ENCODE peak calls at places on chromosome 12, in nine cellular contexts. G is cardiac muscle cell; O is activated T-helper 1 cell treated with Interleukin-2 at 50 U/mL for 16 hours; N is T1000; J is amniotic epithelial cell; C is dorsolateral prefrontal cortex; E is CD8-positive, alpha-beta T cell; H is EL; S is T47D. U is an unnamed sample.

GRCh38 chr12:124510301-124510970 is 57.0 kb downstream of the NCOR2 start:
- DNase-seq in C (peak; percentile 63), H (no peak), O (no peak), J (no peak), N (no peak), G (no peak), E (no peak), S (peak; percentile 48), U (no peak)

GRCh38 chr12:3145036-3145435 is 67.9 kb downstream of the TSPAN9 start:
- DNase-seq in H (no peak), J (no peak), E (no peak), S (no peak), C (no peak), G (no peak), O (no peak), N (no peak), U (no peak)

GRCh38 chr12:32102234-32102633 is 4.4 kb upstream of the BICD1 start:
- DNase-seq in N (no peak), S (no peak), H (no peak), C (no peak), G (peak; percentile 64), J (no peak), O (no peak), E (no peak), U (no peak)

GRCh38 chr12:27785882-27786570 is 6.0 kb upstream of the MANSC4 start:
- DNase-seq in H (peak; percentile 83), O (no peak), J (peak; percentile 55), G (peak; percentile 59), S (no peak), E (no peak), C (no peak), N (no peak), U (peak; percentile 52)

GRCh38 chr12:132658149-132658905 is 28.8 kb downstream of the POLE start:
- DNase-seq in O (no peak), H (no peak), S (no peak), E (no peak), J (no peak), N (no peak), G (no peak), C (no peak), U (no peak)

GRCh38 chr12:68237523-68238070 is 12.0 kb upstream of the IL26 start:
- DNase-seq in E (no peak), J (no peak), N (no peak), C (no peak), G (no peak), S (no peak), O (no peak), H (peak; percentile 33), U (no peak)

GRCh38 chr12:614727-615060 is 48.6 kb downstream of the NINJ2 start:
- DNase-seq in C (no peak), J (no peak), H (no peak), S (peak; percentile 64), N (no peak), O (no peak), G (no peak), E (no peak), U (no peak)

GRCh38 chr12:19852100-19852855 is 413.0 kb downstream of the AEBP2 start:
- DNase-seq in O (no peak), J (peak; percentile 48), G (no peak), E (no peak), N (no peak), H (peak; percentile 9), S (no peak), C (no peak), U (no peak)

GRCh38 chr12:50537538-50537919 is 32.7 kb downstream of the DIP2B start:
- DNase-seq in C (no peak), S (peak; percentile 42), E (no peak), O (no peak), N (no peak), J (peak; percentile 77), G (no peak), H (peak; percentile 85), U (peak; percentile 80)

GRCh38 chr12:91182664-91183455 is at the start of gene DCN:
- DNase-seq in J (peak; percentile 75), H (peak; percentile 39), G (peak; percentile 61), O (no peak), N (no peak), S (no peak), E (no peak), C (no peak), U (no peak)

GRCh38 chr12:65324551-65324950 is 46.1 kb downstream of the MSRB3 start:
- DNase-seq in N (no peak), G (no peak), E (no peak), S (no peak), H (no peak), J (no peak), C (no peak), O (no peak), U (no peak)

GRCh38 chr12:6899837-6900519 is 4.6 kb upstream of the LRRC23 start:
- DNase-seq in N (no peak), J (peak; percentile 19), G (peak; percentile 80), H (no peak), S (peak; percentile 39), O (no peak), E (no peak), C (peak; percentile 35), U (peak; percentile 27)

GRCh38 chr12:4119157-4119761 is 154.3 kb upstream of the CCND2 start:
- DNase-seq in O (no peak), G (no peak), S (no peak), C (no peak), N (no peak), E (no peak), H (no peak), J (no peak), U (no peak)

GRCh38 chr12:119649202-119649808 is 18.6 kb upstream of the PRKAB1 start:
- DNase-seq in E (no peak), G (peak; percentile 26), C (no peak), S (peak; percentile 50), O (no peak), N (no peak), J (no peak), H (peak; percentile 20), U (peak; percentile 4)

GRCh38 chr12:92582466-92582865 is 120.3 kb upstream of the PLEKHG7 start:
- DNase-seq in N (no peak), G (no peak), O (no peak), H (no peak), C (no peak), S (no peak), E (no peak), J (no peak), U (no peak)

GRCh38 chr12:65170245-65170881 is 980 bp downstream of the LEMD3 start:
- DNase-seq in S (peak; percentile 69), J (peak; percentile 33), H (peak; percentile 71), N (no peak), E (peak; percentile 59), O (peak; percentile 37), G (peak; percentile 57), C (peak; percentile 33), U (peak; percentile 46)

GRCh38 chr12:104667139-104667538 is 210.4 kb downstream of the CHST11 start:
- DNase-seq in N (no peak), O (no peak), S (no peak), G (peak; percentile 68), H (no peak), J (peak; percentile 85), C (no peak), E (no peak), U (no peak)

GRCh38 chr12:117861691-117862090 is 107.1 kb downstream of the KSR2 start:
- DNase-seq in G (no peak), H (no peak), C (no peak), J (no peak), O (no peak), S (no peak), N (no peak), E (no peak), U (no peak)

GRCh38 chr12:52081263-52081733 is 1.8 kb downstream of the SMIM41 start:
- DNase-seq in H (no peak), G (no peak), N (no peak), O (no peak), J (no peak), E (no peak), C (no peak), S (no peak), U (no peak)

GRCh38 chr12:94592080-94592479 is 58.3 kb downstream of the TMCC3 start:
- DNase-seq in N (no peak), E (no peak), G (no peak), O (no peak), S (no peak), C (no peak), J (no peak), H (no peak), U (no peak)

GRCh38 chr12:94244165-94245133 is 96.1 kb downstream of the PLXNC1 start:
- DNase-seq in E (peak; percentile 67), N (no peak), S (no peak), J (no peak), C (no peak), O (peak; percentile 11), G (no peak), H (no peak), U (no peak)

GRCh38 chr12:6791931-6792520 is 2.7 kb downstream of the CD4 start:
- DNase-seq in O (no peak), J (no peak), N (no peak), C (no peak), H (no peak), S (no peak), E (no peak), G (no peak), U (no peak)

GRCh38 chr12:6430124-6430989 is 14.4 kb upstream of the CD27 start:
- DNase-seq in S (peak; percentile 30), N (peak; percentile 73), O (no peak), G (peak; percentile 100), E (no peak), C (peak; percentile 54), J (peak; percentile 99), H (peak; percentile 98), U (no peak)

GRCh38 chr12:45543887-45544286 is 185.6 kb upstream of the ARID2 start:
- DNase-seq in J (peak; percentile 81), S (peak; percentile 90), O (peak; percentile 4), E (peak; percentile 56), N (peak; percentile 93), H (peak; percentile 76), C (no peak), G (peak; percentile 90), U (peak; percentile 71)

GRCh38 chr12:57454566-57455373 is at the start of gene INHBE:
- DNase-seq in O (no peak), H (peak; percentile 81), N (peak; percentile 5), S (peak; percentile 76), J (peak; percentile 74), E (no peak), C (no peak), G (peak; percentile 89), U (no peak)

GRCh38 chr12:117743746-117744145 is 225.0 kb downstream of the KSR2 start:
- DNase-seq in G (no peak), J (no peak), C (no peak), O (no peak), N (no peak), H (no peak), E (no peak), S (no peak), U (no peak)

GRCh38 chr12:49019435-49020317 is 1.1 kb upstream of the PRKAG1 start:
- DNase-seq in C (no peak), N (no peak), G (peak; percentile 50), H (peak; percentile 52), O (no peak), J (peak; percentile 33), S (peak; percentile 47), E (peak; percentile 50), U (peak; percentile 32)

GRCh38 chr12:67541625-67541991 is 106.9 kb upstream of the DYRK2 start:
- DNase-seq in J (no peak), N (no peak), H (no peak), C (no peak), G (no peak), O (no peak), E (peak; percentile 62), S (no peak), U (no peak)

U was measured in SW 1271.